ENCODE peak calls at places on chromosome 10, in four cellular contexts. D is GM12865, V is lower lobe of right lung, I is GM06990. W is an unnamed sample.

GRCh38 chr10:79406683-79407396 is 38.6 kb downstream of the ZCCHC24 start:
- DNase-seq in D (no peak), V (peak), I (no peak), W (no peak)

GRCh38 chr10:100038561-100039071 is 28.9 kb upstream of the DNMBP start:
- DNase-seq in D (peak), V (no peak), I (no peak), W (no peak)

GRCh38 chr10:105042906-105043552 is 401.9 kb downstream of the SORCS3 start:
- DNase-seq in D (no peak), V (no peak), I (no peak), W (no peak)

GRCh38 chr10:43261578-43261965 is 5.3 kb downstream of the RASGEF1A start:
- DNase-seq in D (no peak), V (no peak), I (no peak), W (no peak)

GRCh38 chr10:102401735-102402511 is 6.4 kb downstream of the NFKB2 start:
- DNase-seq in D (no peak), V (no peak), I (no peak), W (no peak)

GRCh38 chr10:8602821-8603220 is 548.3 kb downstream of the GATA3 start:
- DNase-seq in D (no peak), V (no peak), I (no peak), W (no peak)

GRCh38 chr10:127313996-127314700 is 117.8 kb upstream of the INSYN2A start:
- DNase-seq in D (no peak), V (no peak), I (no peak), W (no peak)

GRCh38 chr10:3877092-3878000 is 92.3 kb upstream of the KLF6 start:
- DNase-seq in D (peak), V (no peak), I (no peak), W (no peak)

GRCh38 chr10:119669975-119670640 is 18.9 kb downstream of the BAG3 start:
- DNase-seq in D (no peak), V (no peak), I (no peak), W (no peak)

GRCh38 chr10:84264611-84265141 is 19.8 kb downstream of the RGR start:
- DNase-seq in D (peak), V (peak), I (peak), W (peak)

GRCh38 chr10:71770789-71771188 is 2.5 kb downstream of the VSIR start:
- DNase-seq in D (no peak), V (peak), I (no peak), W (no peak)

GRCh38 chr10:120314426-120314825 is 142.6 kb upstream of the PLPP4 start:
- DNase-seq in D (no peak), V (no peak), I (no peak), W (no peak)

GRCh38 chr10:93080350-93081046 is 6.8 kb downstream of the CYP26A1 start:
- DNase-seq in D (peak), V (peak), I (no peak), W (peak)

GRCh38 chr10:123836418-123837145 is 55.0 kb downstream of the CPXM2 start:
- DNase-seq in D (no peak), V (no peak), I (no peak), W (no peak)

GRCh38 chr10:69801094-69801433 is 642 bp upstream of the COL13A1 start:
- DNase-seq in D (peak), V (peak), I (no peak), W (peak)

GRCh38 chr10:66321746-66322145 is 604.1 kb upstream of the LRRTM3 start:
- DNase-seq in D (no peak), V (no peak), I (no peak), W (no peak)

GRCh38 chr10:105292236-105292635 is 651.1 kb downstream of the SORCS3 start:
- DNase-seq in D (no peak), V (no peak), I (no peak), W (no peak)

GRCh38 chr10:23693398-23693797 is 254.5 kb downstream of the OTUD1 start:
- DNase-seq in D (no peak), V (peak), I (peak), W (peak)

GRCh38 chr10:79044846-79045245 is 23.9 kb upstream of the ZMIZ1 start:
- DNase-seq in D (no peak), V (peak), I (no peak), W (peak)

GRCh38 chr10:78299861-78300453 is 266.3 kb downstream of the RPS24 start:
- DNase-seq in D (no peak), V (peak), I (no peak), W (no peak)

GRCh38 chr10:44193567-44194220 is 191.2 kb downstream of the CXCL12 start:
- DNase-seq in D (no peak), V (no peak), I (no peak), W (no peak)

GRCh38 chr10:99394256-99394655 is 36.2 kb downstream of the GOT1 start:
- DNase-seq in D (no peak), V (no peak), I (no peak), W (no peak)

DNA sequence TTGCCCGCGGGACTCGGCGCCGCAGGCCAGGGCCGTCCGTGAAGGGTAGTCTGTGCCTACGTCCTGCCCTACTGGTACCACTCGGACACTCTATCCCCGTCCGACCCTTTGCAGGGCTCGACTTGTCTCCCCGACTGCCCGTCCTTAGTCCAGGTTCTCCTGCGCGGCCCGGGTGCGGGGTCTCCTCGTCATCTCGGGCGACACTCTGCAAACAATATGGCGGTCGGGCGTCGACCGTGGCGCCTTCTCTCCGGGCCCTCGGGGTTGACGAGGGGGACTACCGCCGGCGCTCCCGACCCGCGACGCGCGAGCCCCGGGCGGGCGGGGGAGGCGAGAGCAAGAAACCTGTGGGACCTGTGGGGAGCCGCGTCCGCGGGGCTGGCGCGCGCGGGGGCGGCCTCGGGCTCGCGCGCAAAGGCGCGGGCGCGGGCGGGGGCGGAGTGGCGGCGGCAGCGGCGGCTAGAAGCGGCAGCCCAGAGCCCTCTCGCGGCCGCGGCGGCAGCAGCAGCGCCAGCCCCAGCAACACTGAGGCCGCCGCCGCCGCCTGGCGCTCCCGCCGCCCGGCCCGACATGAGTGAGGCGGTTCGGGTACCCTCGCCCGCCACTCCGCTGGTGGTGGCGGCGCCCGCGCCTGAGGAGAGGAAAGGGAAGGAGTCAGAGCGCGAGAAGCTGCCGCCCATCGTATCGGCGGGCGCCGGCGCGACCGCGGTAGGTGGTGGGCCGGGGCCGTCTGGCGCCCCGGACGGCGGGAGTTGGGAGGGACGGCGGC is at the start of gene HECTD2:
- DNase-seq in D (peak), V (peak), I (peak), W (peak)
- TF ChIP-seq CTCF in D (peak), V (peak), I (no peak), W (peak)

GRCh38 chr10:60618861-60619260 is 159.4 kb upstream of the CDK1 start:
- DNase-seq in D (no peak), V (no peak), I (no peak), W (no peak)
- TF ChIP-seq CTCF in D (no peak), V (no peak), I (no peak), W (no peak)

GRCh38 chr10:36499696-36500095 is 625.7 kb upstream of the ANKRD30A start:
- DNase-seq in D (no peak), V (no peak), I (no peak), W (no peak)

GRCh38 chr10:36506696-36507477 is 618.5 kb upstream of the ANKRD30A start:
- DNase-seq in D (no peak), V (no peak), I (no peak), W (no peak)

DNA sequence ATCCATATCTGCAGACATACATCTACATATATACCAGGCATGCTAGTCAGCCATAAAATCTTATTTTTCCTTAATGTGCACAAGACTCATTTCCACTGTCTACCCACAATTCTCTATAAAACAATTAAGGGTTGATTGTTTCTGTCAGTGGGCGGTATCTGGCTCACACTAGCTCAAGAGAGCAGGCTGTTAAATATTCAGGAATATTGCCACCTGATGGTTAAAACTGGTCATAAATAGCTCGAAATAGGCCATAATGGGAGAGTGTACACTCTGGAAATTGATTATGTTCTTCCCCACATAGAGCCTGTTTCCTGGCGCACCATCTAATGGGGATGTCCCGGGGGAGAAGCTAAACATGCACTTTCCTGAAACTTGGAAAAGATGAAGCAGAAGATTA is 620.6 kb upstream of the ANKRD30A start:
- DNase-seq in D (no peak), V (no peak), I (no peak), W (no peak)
- TF ChIP-seq CTCF in D (no peak), V (no peak), I (no peak), W (no peak)

GRCh38 chr10:30365278-30365677 is 16.2 kb upstream of the MTPAP start:
- DNase-seq in D (no peak), V (no peak), I (no peak), W (no peak)
- TF ChIP-seq CTCF in D (no peak), V (no peak), I (no peak), W (no peak)

GRCh38 chr10:18217577-18217976 is 77.4 kb downstream of the CACNB2 start:
- DNase-seq in D (no peak), V (no peak), I (no peak), W (no peak)

GRCh38 chr10:18214692-18215563 is 74.7 kb downstream of the CACNB2 start:
- DNase-seq in D (peak), V (no peak), I (no peak), W (no peak)

GRCh38 chr10:18211862-18212261 is 71.6 kb downstream of the CACNB2 start:
- DNase-seq in D (no peak), V (no peak), I (no peak), W (no peak)

GRCh38 chr10:18219096-18219495 is 78.9 kb downstream of the CACNB2 start:
- DNase-seq in D (no peak), V (no peak), I (no peak), W (no peak)

GRCh38 chr10:18216482-18216881 is 76.3 kb downstream of the CACNB2 start:
- DNase-seq in D (peak), V (no peak), I (no peak), W (no peak)
- TF ChIP-seq CTCF in D (peak), V (peak), I (peak), W (no peak)

DNA sequence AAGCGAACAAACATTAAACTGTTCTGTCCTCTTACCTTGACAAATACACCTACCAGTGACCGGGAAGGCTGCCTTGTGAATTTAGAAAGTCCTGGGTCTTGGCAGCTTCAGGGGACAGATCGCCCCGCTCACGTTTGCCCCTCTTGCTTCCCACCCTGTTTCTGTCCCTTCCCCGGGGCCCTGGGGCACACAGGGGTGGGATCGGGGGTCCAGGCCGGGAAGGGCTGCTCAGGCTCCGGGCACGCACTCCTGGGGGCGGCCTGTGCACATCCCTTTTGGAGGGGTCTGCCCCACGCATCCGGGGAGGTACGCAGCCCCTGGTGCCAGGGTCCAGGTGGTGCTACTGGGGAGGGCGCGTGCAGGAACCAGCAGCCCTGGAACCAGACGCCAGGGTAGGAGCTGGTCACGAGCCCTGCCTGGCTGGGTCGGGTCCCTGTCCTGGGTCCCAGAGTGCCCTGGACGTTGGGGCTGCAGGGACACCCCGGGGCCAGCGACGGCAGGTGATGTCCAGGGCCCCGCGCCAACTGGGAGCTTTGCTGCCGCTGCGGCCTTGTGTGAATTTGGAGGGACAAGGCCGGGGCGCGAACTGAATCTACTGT is 53.4 kb downstream of the GLRX3 start:
- DNase-seq in D (no peak), V (no peak), I (no peak), W (no peak)
- TF ChIP-seq CTCF in D (no peak), V (no peak), I (no peak), W (no peak)